ENCODE peak calls at places on chromosomes 12 and 14, in seven cellular contexts. O, A, J, U, Q, T and F are unnamed samples.

GRCh38 chr14:94571950-94572349 is 9.3 kb upstream of the SERPINA5 start:
- DNase-seq in O (no peak), A (no peak), J (no peak), U (no peak), Q (no peak), T (peak), F (peak)

GRCh38 chr12:132224484-132224883 is 80.2 kb downstream of the NOC4L start:
- DNase-seq in O (no peak), A (no peak), J (no peak), U (no peak), Q (no peak), T (no peak), F (no peak)

GRCh38 chr14:87351007-87351406 is 642.0 kb downstream of the GALC start:
- DNase-seq in O (no peak), A (no peak), J (no peak), U (no peak), Q (no peak), T (no peak), F (no peak)

GRCh38 chr12:62679569-62679968 is 212.9 kb downstream of the MON2 start:
- DNase-seq in O (no peak), A (no peak), J (no peak), U (no peak), Q (no peak), T (no peak), F (no peak)

GRCh38 chr12:91406920-91407341 is 224.3 kb upstream of the DCN start:
- DNase-seq in O (no peak), A (no peak), J (peak), U (no peak), Q (no peak), T (peak), F (no peak)

GRCh38 chr14:92480856-92481255 is 32.7 kb upstream of the RIN3 start:
- DNase-seq in O (no peak), A (no peak), J (no peak), U (no peak), Q (no peak), T (no peak), F (no peak)

GRCh38 chr14:77212933-77213656 is 31.5 kb downstream of the TMEM63C start:
- DNase-seq in O (peak), A (peak), J (peak), U (peak), Q (peak), T (peak), F (no peak)

GRCh38 chr14:21647380-21647779 is 6.3 kb upstream of the OR4E2 start:
- DNase-seq in O (no peak), A (no peak), J (no peak), U (no peak), Q (no peak), T (no peak), F (no peak)

GRCh38 chr12:100574262-100575074 is 984 bp downstream of the GAS2L3 start:
- DNase-seq in O (peak), A (no peak), J (no peak), U (no peak), Q (no peak), T (peak), F (no peak)

GRCh38 chr14:92397839-92398564 is 75.0 kb downstream of the SLC24A4 start:
- DNase-seq in O (no peak), A (no peak), J (no peak), U (no peak), Q (no peak), T (no peak), F (no peak)

GRCh38 chr12:123892180-123892559 is 80.5 kb downstream of the CCDC92 start:
- DNase-seq in O (no peak), A (no peak), J (no peak), U (no peak), Q (no peak), T (no peak), F (no peak)

GRCh38 chr12:62602445-62603060 is 135.9 kb downstream of the MON2 start:
- DNase-seq in O (peak), A (peak), J (peak), U (peak), Q (peak), T (peak), F (peak)

GRCh38 chr12:116222358-116222757 is 55.1 kb downstream of the MED13L start:
- DNase-seq in O (peak), A (no peak), J (no peak), U (no peak), Q (no peak), T (peak), F (no peak)

GRCh38 chr14:51304956-51305355 is 64.9 kb downstream of the TMX1 start:
- DNase-seq in O (peak), A (no peak), J (no peak), U (no peak), Q (no peak), T (peak), F (no peak)

GRCh38 chr14:22303589-22304195 is 285.3 kb downstream of the DAD1 start:
- DNase-seq in O (peak), A (no peak), J (no peak), U (peak), Q (no peak), T (no peak), F (no peak)

GRCh38 chr14:23437142-23438129 is 2.0 kb upstream of the MYH7 start:
- DNase-seq in O (no peak), A (no peak), J (no peak), U (no peak), Q (no peak), T (no peak), F (no peak)

GRCh38 chr12:26318661-26319068 is 123.3 kb downstream of the SSPN start:
- DNase-seq in O (peak), A (no peak), J (peak), U (peak), Q (peak), T (peak), F (peak)

GRCh38 chr12:132873724-132874123 is 13.7 kb downstream of the CHFR start:
- DNase-seq in O (no peak), A (no peak), J (no peak), U (no peak), Q (no peak), T (no peak), F (no peak)

GRCh38 chr12:11497995-11498394 is 102.6 kb upstream of the PRB2 start:
- DNase-seq in O (no peak), A (no peak), J (peak), U (peak), Q (no peak), T (no peak), F (no peak)

GRCh38 chr12:67067453-67068203 is 201.5 kb upstream of the CAND1 start:
- DNase-seq in O (no peak), A (no peak), J (no peak), U (no peak), Q (no peak), T (peak), F (no peak)

GRCh38 chr12:23245186-23245585 is 620.2 kb downstream of the ETNK1 start:
- DNase-seq in O (no peak), A (no peak), J (no peak), U (no peak), Q (no peak), T (no peak), F (no peak)

GRCh38 chr14:58280954-58281787 is 17.2 kb upstream of the ARID4A start:
- DNase-seq in O (peak), A (peak), J (peak), U (peak), Q (no peak), T (peak), F (no peak)

GRCh38 chr12:30795660-30796507 is 41.1 kb upstream of the CAPRIN2 start:
- DNase-seq in O (peak), A (peak), J (peak), U (peak), Q (no peak), T (peak), F (peak)

GRCh38 chr14:73787760-73788508 is 63.7 kb upstream of the PTGR2 start:
- DNase-seq in O (no peak), A (peak), J (peak), U (no peak), Q (no peak), T (peak), F (no peak)

GRCh38 chr14:54600685-54601084 is 33.8 kb downstream of the SAMD4A start:
- DNase-seq in O (peak), A (no peak), J (no peak), U (no peak), Q (no peak), T (peak), F (no peak)

GRCh38 chr14:79514700-79515099 is 696.6 kb downstream of the DIO2 start:
- DNase-seq in O (peak), A (no peak), J (no peak), U (no peak), Q (no peak), T (peak), F (no peak)

GRCh38 chr12:31647106-31647505 is 12.4 kb upstream of the ETFBKMT start:
- DNase-seq in O (no peak), A (no peak), J (no peak), U (no peak), Q (no peak), T (peak), F (no peak)

GRCh38 chr14:101150010-101150409 is 246.5 kb upstream of the RTL1 start:
- DNase-seq in O (no peak), A (no peak), J (no peak), U (no peak), Q (no peak), T (no peak), F (no peak)

GRCh38 chr12:86712425-86712843 is 456.2 kb upstream of the MGAT4C start:
- DNase-seq in O (peak), A (no peak), J (no peak), U (no peak), Q (no peak), T (peak), F (no peak)

GRCh38 chr12:51813931-51814310 is 34.6 kb downstream of the FIGNL2 start:
- DNase-seq in O (no peak), A (no peak), J (no peak), U (no peak), Q (no peak), T (no peak), F (no peak)